ENCODE peak calls at places on chromosomes 6 and 20, in seven cellular contexts. P is neuronal stem cell; F is HT-29; A is NCI-H345; W is stimulated activated CD4-positive, alpha-beta T cell treated with anti-CD3 and anti-CD28 coated beads, Interleukin-2, amount 100 ng/mL, for 4 hours; Q is cardiac fibroblast; T is endothelial cell. E is an unnamed sample.

GRCh38 chr6:30759575-30760239 is 15.4 kb upstream of the IER3 start:
- DNase-seq in P (no peak), F (no peak), A (no peak), W (no peak), Q (peak; percentile 91), T (no peak), E (peak; percentile 95)

GRCh38 chr6:24522090-24522820 is 27.5 kb downstream of the ALDH5A1 start:
- DNase-seq in P (no peak), F (no peak), A (peak; percentile 88), W (no peak), Q (peak; percentile 22), T (no peak), E (no peak)

GRCh38 chr20:1651268-1651667 is 6.3 kb downstream of the SIRPG start:
- DNase-seq in P (no peak), F (no peak), A (no peak), W (no peak), Q (no peak), T (no peak), E (no peak)

GRCh38 chr6:134172020-134172766 is 119.8 kb upstream of the SLC2A12 start:
- DNase-seq in P (no peak), F (no peak), A (no peak), W (no peak), Q (peak; percentile 56), T (no peak), E (peak; percentile 9)

GRCh38 chr6:6179858-6180257 is 140.6 kb downstream of the F13A1 start:
- DNase-seq in P (no peak), F (peak; percentile 6), A (no peak), W (no peak), Q (no peak), T (no peak), E (no peak)

GRCh38 chr20:43584448-43585138 is 6.1 kb upstream of the IFT52 start:
- DNase-seq in P (no peak), F (no peak), A (no peak), W (no peak), Q (peak; percentile 81), T (no peak), E (peak; percentile 50)

GRCh38 chr6:96939019-96939805 is 14.7 kb downstream of the KLHL32 start:
- DNase-seq in P (no peak), F (peak; percentile 29), A (peak; percentile 49), W (no peak), Q (peak; percentile 62), T (no peak), E (peak; percentile 42)

GRCh38 chr20:51489611-51490010 is 52.9 kb downstream of the NFATC2 start:
- DNase-seq in P (no peak), F (no peak), A (no peak), W (no peak), Q (no peak), T (no peak), E (no peak)

GRCh38 chr6:72522735-72523141 is 99.1 kb upstream of the KCNQ5 start:
- DNase-seq in P (no peak), F (peak; percentile 32), A (peak; percentile 88), W (peak; percentile 5), Q (no peak), T (peak; percentile 47), E (no peak)

GRCh38 chr6:157281570-157281969 is 41.7 kb downstream of the TMEM242 start:
- DNase-seq in P (no peak), F (peak; percentile 59), A (no peak), W (no peak), Q (no peak), T (no peak), E (no peak)

GRCh38 chr6:4947716-4948115 is 56.1 kb downstream of the RPP40 start:
- DNase-seq in P (no peak), F (no peak), A (no peak), W (no peak), Q (no peak), T (no peak), E (no peak)

GRCh38 chr20:50194831-50195523 is 4.3 kb downstream of the CEBPB start:
- DNase-seq in P (no peak), F (peak; percentile 24), A (no peak), W (no peak), Q (no peak), T (no peak), E (peak; percentile 25)

E was measured in astrocyte of the spinal cord.